ENCODE peak calls at places on chromosome 9, in four cellular contexts. P is choroid plexus epithelial cell, B is NB4, E is mammary epithelial cell. H is an unnamed sample.
A peak's percentile ranks its signal among the peaks of the same experiment; 100 is the strongest.

GRCh38 chr9:78397045-78397843 is 100.3 kb downstream of the PSAT1 start:
- DNase-seq in P (no peak), B (no peak), E (no peak), H (no peak)

GRCh38 chr9:89153618-89154017 is 25.0 kb downstream of the SHC3 start:
- DNase-seq in P (peak; percentile 69), B (peak; percentile 25), E (peak; percentile 90), H (peak; percentile 96)

GRCh38 chr9:123832176-123832575 is 97.8 kb downstream of the DENND1A start:
- DNase-seq in P (no peak), B (no peak), E (no peak), H (no peak)

GRCh38 chr9:108474356-108474755 is 381.4 kb downstream of the ACTL7B start:
- DNase-seq in P (peak; percentile 59), B (no peak), E (no peak), H (peak; percentile 45)

GRCh38 chr9:32350682-32351081 is 33.8 kb upstream of the ACO1 start:
- DNase-seq in P (peak; percentile 58), B (peak; percentile 72), E (peak; percentile 14), H (peak; percentile 52)

GRCh38 chr9:16514131-16514530 is 356.3 kb downstream of the BNC2 start:
- DNase-seq in P (no peak), B (no peak), E (no peak), H (no peak)

GRCh38 chr9:75084081-75084672 is 3.8 kb downstream of the NMRK1 start:
- DNase-seq in P (no peak), B (no peak), E (no peak), H (no peak)

GRCh38 chr9:70411930-70412677 is 2.4 kb downstream of the KLF9 start:
- DNase-seq in P (peak; percentile 95), B (peak; percentile 82), E (peak; percentile 84), H (peak; percentile 79)

GRCh38 chr9:134895849-134896833 is 15.5 kb downstream of the FCN2 start:
- DNase-seq in P (peak; percentile 94), B (peak; percentile 85), E (peak; percentile 55), H (peak; percentile 4)

GRCh38 chr9:87740198-87740597 is 14.3 kb downstream of the CTSL start:
- DNase-seq in P (no peak), B (no peak), E (no peak), H (no peak)

GRCh38 chr9:113929634-113930092 is 53.6 kb downstream of the ZNF618 start:
- DNase-seq in P (peak; percentile 80), B (no peak), E (peak; percentile 44), H (peak; percentile 88)

GRCh38 chr9:76761448-76761847 is 2.8 kb upstream of the PCA3 start:
- DNase-seq in P (peak; percentile 32), B (no peak), E (no peak), H (no peak)

GRCh38 chr9:70108181-70108580 is 64.5 kb downstream of the MAMDC2 start:
- DNase-seq in P (peak; percentile 23), B (no peak), E (no peak), H (no peak)

GRCh38 chr9:83066771-83067170 is 3.8 kb upstream of the RASEF start:
- DNase-seq in P (peak; percentile 69), B (no peak), E (peak; percentile 82), H (peak; percentile 95)

GRCh38 chr9:28073278-28073677 is 500.0 kb upstream of the C9orf72 start:
- DNase-seq in P (peak; percentile 82), B (peak; percentile 62), E (peak; percentile 32), H (peak; percentile 56)

GRCh38 chr9:86660146-86660545 is 287.2 kb downstream of the GAS1 start:
- DNase-seq in P (peak; percentile 95), B (no peak), E (peak; percentile 78), H (no peak)

GRCh38 chr9:134778841-134779411 is 101.7 kb upstream of the FCN2 start:
- DNase-seq in P (peak; percentile 70), B (peak; percentile 57), E (peak; percentile 29), H (no peak)

GRCh38 chr9:2565676-2566340 is 55.8 kb upstream of the VLDLR start:
- DNase-seq in P (no peak), B (no peak), E (no peak), H (no peak)

GRCh38 chr9:115261656-115262081 is 143.7 kb upstream of the TNC start:
- DNase-seq in P (no peak), B (no peak), E (peak; percentile 75), H (peak; percentile 90)

GRCh38 chr9:91534374-91534773 is 110.7 kb upstream of the NFIL3 start:
- DNase-seq in P (peak; percentile 52), B (no peak), E (peak; percentile 63), H (peak; percentile 76)

GRCh38 chr9:72442212-72442607 is 77.2 kb upstream of the ZFAND5 start:
- DNase-seq in P (peak; percentile 90), B (no peak), E (peak; percentile 75), H (peak; percentile 89)

GRCh38 chr9:81771606-81772005 is 82.3 kb upstream of the TLE1 start:
- DNase-seq in P (peak; percentile 74), B (peak; percentile 12), E (no peak), H (no peak)

GRCh38 chr9:23321049-23321448 is 505.0 kb downstream of the ELAVL2 start:
- DNase-seq in P (no peak), B (no peak), E (no peak), H (no peak)

GRCh38 chr9:84296146-84296843 is 44.3 kb downstream of the SLC28A3 start:
- DNase-seq in P (peak; percentile 81), B (peak; percentile 46), E (peak; percentile 81), H (peak; percentile 85)

GRCh38 chr9:119284118-119284517 is 85.1 kb downstream of the BRINP1 start:
- DNase-seq in P (peak; percentile 16), B (peak; percentile 4), E (no peak), H (no peak)

GRCh38 chr9:75892168-75892901 is 1.9 kb downstream of the PCSK5 start:
- DNase-seq in P (peak; percentile 15), B (no peak), E (peak; percentile 63), H (no peak)

GRCh38 chr9:89986190-89986589 is 381.4 kb downstream of the GADD45G start:
- DNase-seq in P (no peak), B (no peak), E (no peak), H (peak; percentile 18)

GRCh38 chr9:127714020-127714835 is 1.2 kb downstream of the PTRH1 start:
- DNase-seq in P (no peak), B (no peak), E (no peak), H (no peak)

GRCh38 chr9:16637218-16637617 is 233.3 kb downstream of the BNC2 start:
- DNase-seq in P (peak; percentile 66), B (no peak), E (peak; percentile 45), H (peak; percentile 66)

GRCh38 chr9:105879181-105879580 is 184.8 kb downstream of the TMEM38B start:
- DNase-seq in P (no peak), B (no peak), E (no peak), H (no peak)

GRCh38 chr9:121498487-121499176 is 1.0 kb downstream of the GGTA1 start:
- DNase-seq in P (peak; percentile 54), B (peak; percentile 54), E (peak; percentile 43), H (peak; percentile 28)

GRCh38 chr9:121498150-121498486 is 1.5 kb downstream of the GGTA1 start:
- DNase-seq in P (peak; percentile 87), B (peak; percentile 85), E (peak; percentile 70), H (peak; percentile 76)

GRCh38 chr9:121500165-121500478 is 478 bp upstream of the GGTA1 start:
- DNase-seq in P (no peak), B (no peak), E (no peak), H (no peak)

GRCh38 chr9:121499177-121499426 is 542 bp downstream of the GGTA1 start:
- DNase-seq in P (no peak), B (no peak), E (no peak), H (no peak)

DNA sequence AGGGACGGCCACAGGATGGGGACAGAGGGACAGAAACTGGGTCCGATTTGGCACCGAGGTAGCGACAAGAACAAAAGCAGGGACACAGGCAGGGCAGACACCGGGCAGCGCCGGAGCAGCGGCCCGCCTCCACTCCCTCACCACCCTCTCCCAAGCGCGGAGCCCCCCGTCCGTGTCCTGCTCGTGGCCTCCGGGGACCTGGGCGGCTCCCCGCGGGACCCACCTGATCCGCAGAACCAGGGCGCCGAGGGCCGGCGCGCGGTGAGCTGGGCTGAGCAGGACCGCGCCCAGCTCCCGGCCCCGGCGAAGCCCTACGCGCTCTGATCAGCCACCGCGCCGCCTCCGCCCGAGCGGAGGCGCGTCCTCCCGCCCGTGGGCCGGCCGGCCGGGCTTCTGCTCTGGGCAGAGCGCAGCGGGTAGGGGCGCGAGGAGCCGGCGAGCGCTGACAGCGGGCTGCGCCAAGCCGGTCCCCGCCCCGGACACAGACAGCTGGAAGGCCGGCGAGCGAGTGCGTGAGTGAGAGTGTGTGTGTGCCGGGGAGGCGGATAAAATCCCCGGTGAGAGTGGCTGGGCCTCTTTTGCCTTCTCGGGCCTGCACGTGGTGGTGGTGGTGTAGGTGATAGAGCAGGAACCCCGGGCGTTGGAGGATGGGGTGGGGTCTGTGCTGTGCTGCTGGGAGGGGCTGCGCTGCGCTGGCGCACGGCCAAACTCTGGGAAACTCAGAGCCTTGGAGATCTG is at the start of gene GGTA1:
- DNase-seq in P (peak; percentile 52), B (peak; percentile 57), E (peak; percentile 50), H (peak; percentile 23)
- TF ChIP-seq CTCF in P (no peak), B (no peak), E (no peak), H (no peak)

GRCh38 chr9:132160802-132161742 is 786 bp upstream of the NTNG2 start:
- DNase-seq in P (peak; percentile 84), B (peak; percentile 96), E (peak; percentile 57), H (no peak)
- H3K4me3 ChIP-seq in P (peak overlapping the region; percentile 59), B (peak overlapping the region; percentile 50), E (peak overlapping the region; percentile 54), H (peak overlapping the region; percentile 17)

GRCh38 chr9:116360974-116361373 is 207.4 kb downstream of the PAPPA start:
- DNase-seq in P (peak; percentile 48), B (no peak), E (no peak), H (no peak)

GRCh38 chr9:116361558-116361957 is 208.0 kb downstream of the PAPPA start:
- DNase-seq in P (no peak), B (no peak), E (no peak), H (no peak)

GRCh38 chr9:116368680-116369079 is 215.1 kb downstream of the PAPPA start:
- DNase-seq in P (no peak), B (no peak), E (no peak), H (no peak)

GRCh38 chr9:116362493-116362892 is 208.9 kb downstream of the PAPPA start:
- DNase-seq in P (no peak), B (no peak), E (no peak), H (no peak)

DNA sequence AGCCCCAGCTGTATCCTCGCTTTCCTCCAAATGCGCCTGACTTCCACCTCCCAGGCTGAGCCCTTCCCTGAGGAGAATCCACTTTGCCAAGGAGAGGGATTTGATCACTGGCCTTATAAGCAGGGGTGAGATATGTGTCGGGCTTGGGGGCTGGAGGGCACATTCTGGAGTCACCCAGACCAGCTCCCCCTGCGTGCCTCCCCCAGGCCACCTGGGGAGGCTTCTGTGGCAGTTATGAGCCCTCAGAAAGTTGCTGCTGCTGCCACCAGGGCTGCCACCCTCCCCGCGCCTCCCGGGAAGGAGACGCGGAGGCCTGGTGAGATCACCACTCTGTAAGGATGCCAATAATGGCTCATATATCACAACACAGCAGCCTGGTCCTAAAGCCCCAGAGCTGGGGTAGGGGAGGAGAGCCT is 211.5 kb downstream of the PAPPA start:
- DNase-seq in P (peak; percentile 76), B (no peak), E (peak; percentile 17), H (peak; percentile 56)
- TF ChIP-seq CTCF in P (peak; percentile 41), B (no peak), E (no peak), H (peak; percentile 16)

GRCh38 chr9:107221321-107221720 is 61.8 kb upstream of the RAD23B start:
- DNase-seq in P (no peak), B (no peak), E (no peak), H (no peak)

GRCh38 chr9:107223381-107223780 is 59.7 kb upstream of the RAD23B start:
- DNase-seq in P (no peak), B (no peak), E (no peak), H (no peak)

GRCh38 chr9:107219486-107219853 is 63.6 kb upstream of the RAD23B start:
- DNase-seq in P (no peak), B (no peak), E (no peak), H (no peak)

GRCh38 chr9:107224252-107224651 is 58.8 kb upstream of the RAD23B start:
- DNase-seq in P (no peak), B (no peak), E (no peak), H (no peak)

GRCh38 chr9:107222020-107222522 is 61.0 kb upstream of the RAD23B start:
- DNase-seq in P (peak; percentile 75), B (no peak), E (no peak), H (peak; percentile 68)
- H3K4me3 ChIP-seq in P (peak overlapping the region; percentile 53), B (no peak overlapping the region), E (no peak overlapping the region), H (peak overlapping the region; percentile 24)

H was measured in bronchial epithelial cell.